ENCODE peak calls at places on chromosomes 7 and 10, in nine cellular contexts. O, U, S, C, K, W, T, X and J are unnamed samples.

GRCh38 chr7:143172354-143172753 is 10.9 kb upstream of the TAS2R39 start:
- DNase-seq in O (no peak), U (peak), S (peak), C (no peak), K (peak), W (no peak), T (no peak), X (no peak), J (peak)

GRCh38 chr7:91083855-91084644 is 180.2 kb upstream of the FZD1 start:
- DNase-seq in O (peak), U (no peak), S (peak), C (no peak), K (no peak), W (no peak), T (no peak), X (no peak), J (peak)

GRCh38 chr10:131168238-131168875 is 143.2 kb downstream of the TCERG1L start:
- DNase-seq in O (no peak), U (peak), S (peak), C (no peak), K (peak), W (no peak), T (no peak), X (no peak), J (no peak)

GRCh38 chr10:68559872-68560200 is 301 bp upstream of the TET1 start:
- DNase-seq in O (no peak), U (peak), S (no peak), C (no peak), K (no peak), W (no peak), T (no peak), X (no peak), J (no peak)

GRCh38 chr10:1942478-1942877 is 205.2 kb upstream of the ADARB2 start:
- DNase-seq in O (no peak), U (no peak), S (no peak), C (no peak), K (no peak), W (no peak), T (no peak), X (peak), J (no peak)

GRCh38 chr7:151233804-151234203 is 1.5 kb downstream of the CHPF2 start:
- DNase-seq in O (peak), U (peak), S (no peak), C (peak), K (no peak), W (no peak), T (no peak), X (no peak), J (no peak)

GRCh38 chr7:90763108-90763507 is 167.0 kb downstream of the CDK14 start:
- DNase-seq in O (no peak), U (no peak), S (no peak), C (no peak), K (no peak), W (no peak), T (no peak), X (no peak), J (no peak)

GRCh38 chr7:11212080-11212711 is 238.5 kb downstream of the PHF14 start:
- DNase-seq in O (peak), U (peak), S (peak), C (no peak), K (no peak), W (peak), T (peak), X (peak), J (peak)

GRCh38 chr10:59255463-59255862 is 79.0 kb downstream of the PHYHIPL start:
- DNase-seq in O (no peak), U (no peak), S (no peak), C (no peak), K (no peak), W (no peak), T (no peak), X (no peak), J (no peak)

GRCh38 chr7:44761207-44762161 is 12.8 kb downstream of the ZMIZ2 start:
- DNase-seq in O (peak), U (peak), S (peak), C (no peak), K (peak), W (peak), T (no peak), X (no peak), J (peak)

GRCh38 chr10:88660593-88660884 is 3.7 kb upstream of the LIPF start:
- DNase-seq in O (no peak), U (no peak), S (no peak), C (no peak), K (no peak), W (no peak), T (no peak), X (no peak), J (no peak)

GRCh38 chr10:88661577-88661976 is 2.7 kb upstream of the LIPF start:
- DNase-seq in O (no peak), U (no peak), S (no peak), C (no peak), K (no peak), W (no peak), T (no peak), X (no peak), J (no peak)

GRCh38 chr10:88659725-88660592 is 4.3 kb upstream of the LIPF start:
- DNase-seq in O (no peak), U (no peak), S (no peak), C (no peak), K (no peak), W (no peak), T (no peak), X (no peak), J (no peak)

GRCh38 chr10:88661018-88661417 is 3.2 kb upstream of the LIPF start:
- DNase-seq in O (no peak), U (no peak), S (no peak), C (no peak), K (no peak), W (no peak), T (no peak), X (no peak), J (no peak)

DNA sequence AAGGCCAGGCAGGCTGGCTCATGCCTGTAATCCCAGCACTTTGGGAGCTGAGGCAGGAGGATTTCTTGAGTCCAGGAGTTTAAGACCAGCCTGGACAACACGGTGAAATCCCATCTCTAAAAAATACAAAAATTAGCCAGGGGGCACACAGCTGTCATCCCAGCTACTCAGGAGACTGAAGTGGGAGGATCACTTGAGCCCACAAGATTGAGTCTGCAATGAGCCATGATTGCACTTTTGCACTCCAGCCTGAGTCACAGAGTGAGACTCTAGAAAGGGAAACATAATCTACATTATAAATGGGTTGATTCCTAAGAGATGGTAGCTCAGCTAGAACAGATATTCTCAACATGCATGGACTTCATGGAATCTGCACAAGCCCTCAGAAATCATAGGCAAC is 6.3 kb upstream of the LIPF start:
- DNase-seq in O (no peak), U (no peak), S (no peak), C (no peak), K (no peak), W (no peak), T (no peak), X (no peak), J (no peak)
- TF ChIP-seq EP300 in O (no peak), U (no peak), S (no peak), C (no peak), K (no peak), W (no peak), T (no peak), X (no peak), J (no peak)

DNA sequence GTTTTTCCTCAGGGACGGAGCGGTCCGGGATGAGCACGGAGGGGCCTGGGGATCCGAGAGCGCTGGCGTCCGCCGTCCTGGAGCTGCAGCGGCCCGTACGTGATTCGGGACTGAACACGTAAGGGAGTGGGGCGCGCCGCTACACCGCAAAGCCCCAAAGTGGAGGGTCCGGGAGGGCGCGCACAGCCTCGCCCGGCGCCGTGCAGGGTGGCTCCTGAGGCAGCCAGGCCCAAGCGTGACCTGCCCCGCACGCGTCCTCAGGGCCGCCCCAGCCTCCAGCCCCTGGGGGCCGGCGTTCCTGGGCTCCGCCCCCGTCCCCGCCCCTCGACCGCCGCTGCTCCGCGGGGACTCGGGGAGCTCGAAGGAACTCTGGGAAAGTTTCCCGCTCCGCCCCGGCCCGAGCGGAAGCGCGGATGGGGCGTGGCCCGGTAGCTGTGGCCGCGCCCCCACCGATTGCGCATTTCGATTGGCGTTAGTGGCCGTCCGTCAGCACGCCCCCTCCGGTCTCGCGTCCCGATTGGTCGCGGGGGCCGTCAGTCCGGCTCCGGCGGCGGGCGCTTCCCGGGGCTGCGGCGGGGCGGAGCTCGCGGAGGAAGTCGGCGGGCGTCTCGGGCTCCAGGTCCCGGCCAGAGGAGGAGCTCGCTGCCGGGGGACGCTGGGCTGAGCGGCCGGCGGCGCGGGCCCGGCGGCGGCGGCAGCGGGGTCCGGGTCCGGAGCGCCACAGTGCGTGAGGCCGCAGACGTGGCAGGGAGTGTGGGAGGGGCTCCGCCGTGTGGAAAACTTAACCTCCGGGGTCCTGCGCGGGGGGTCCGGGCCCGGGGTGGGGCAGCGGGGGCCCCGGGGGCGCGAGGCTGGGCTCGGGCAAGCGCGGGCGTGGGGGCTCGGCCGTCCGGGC is at the start of the genes ANKRD16 and FBH1:
- DNase-seq in O (peak), U (peak), S (peak), C (peak), K (peak), W (peak), T (peak), X (peak), J (peak)
- TF ChIP-seq POLR2AphosphoS5 in O (peak), U (peak), S (peak), C (no peak), K (peak), W (peak), T (peak), X (peak), J (peak)

DNA sequence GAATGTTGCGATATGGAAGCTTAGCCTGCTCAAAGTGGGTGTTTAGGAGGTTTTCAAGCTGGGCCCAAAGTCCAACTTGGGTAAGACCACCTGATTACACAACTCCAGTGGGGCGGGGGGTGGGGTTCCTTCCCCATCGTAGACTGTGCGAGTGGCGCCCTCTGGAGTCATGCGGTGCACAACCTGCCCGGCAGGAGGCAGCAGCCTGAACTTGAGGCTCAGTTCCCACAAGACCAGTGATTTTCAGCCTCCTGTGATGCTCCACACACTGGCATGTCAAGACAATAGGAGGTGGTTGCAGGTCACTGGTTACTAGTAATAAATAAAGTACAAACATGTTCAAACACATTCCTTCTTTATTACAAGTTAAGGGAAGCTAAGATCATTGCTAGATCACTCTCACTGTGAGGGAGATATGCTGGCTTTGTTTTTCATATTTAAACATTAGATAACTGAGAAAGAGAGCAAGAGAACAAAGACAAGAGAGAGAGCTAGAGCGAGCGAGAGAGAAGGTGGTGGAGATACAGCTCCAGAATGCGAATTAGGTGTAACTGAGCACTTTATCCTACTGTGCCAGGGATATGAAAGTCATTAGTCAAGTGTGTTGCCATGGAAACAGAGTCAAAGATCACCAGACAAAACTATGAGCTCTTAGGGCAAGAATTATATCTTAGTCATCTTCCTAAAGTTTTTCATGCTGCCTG is 97.4 kb upstream of the BMPER start:
- DNase-seq in O (peak), U (no peak), S (no peak), C (no peak), K (peak), W (peak), T (peak), X (no peak), J (peak)
- TF ChIP-seq CTCF in O (peak), U (no peak), S (no peak), C (peak), K (no peak), W (peak), T (peak), X (peak), J (peak)

GRCh38 chr10:27611861-27612450 is 107.9 kb downstream of the RAB18 start:
- DNase-seq in O (no peak), U (no peak), S (no peak), C (no peak), K (no peak), W (no peak), T (no peak), X (no peak), J (no peak)
- TF ChIP-seq EP300 in O (no peak), U (no peak), S (no peak), C (no peak), K (no peak), W (no peak), T (no peak), X (no peak), J (no peak)

GRCh38 chr10:95289921-95290421 is 832 bp downstream of the PDLIM1 start:
- DNase-seq in O (no peak), U (no peak), S (no peak), C (no peak), K (no peak), W (no peak), T (no peak), X (no peak), J (no peak)
- TF ChIP-seq POLR2AphosphoS5 in O (no peak), U (no peak), S (no peak), C (no peak), K (no peak), W (no peak), T (no peak), X (no peak), J (no peak)

GRCh38 chr7:149838224-149838991 is at the start of gene ZNF862:
- DNase-seq in O (peak), U (peak), S (peak), C (peak), K (peak), W (peak), T (peak), X (peak), J (peak)
- TF ChIP-seq CTCF in O (peak), U (no peak), S (no peak), C (no peak), K (no peak), W (peak), T (peak), X (no peak), J (no peak)

GRCh38 chr10:75379234-75379724 is 22.3 kb downstream of the ZNF503 start:
- DNase-seq in O (no peak), U (no peak), S (no peak), C (no peak), K (no peak), W (no peak), T (no peak), X (no peak), J (no peak)
- TF ChIP-seq EP300 in O (peak), U (no peak), S (no peak), C (no peak), K (no peak), W (no peak), T (no peak), X (no peak), J (no peak)

GRCh38 chr7:108308913-108309312 is 147.3 kb downstream of the NRCAM start:
- DNase-seq in O (no peak), U (no peak), S (no peak), C (no peak), K (no peak), W (no peak), T (no peak), X (no peak), J (no peak)
- TF ChIP-seq POLR2AphosphoS5 in O (no peak), U (no peak), S (peak), C (no peak), K (peak), W (no peak), T (no peak), X (no peak), J (no peak)

GRCh38 chr7:2170576-2171521 is 61.9 kb downstream of the MAD1L1 start:
- DNase-seq in O (peak), U (no peak), S (no peak), C (no peak), K (no peak), W (peak), T (peak), X (no peak), J (no peak)
- TF ChIP-seq CTCF in O (no peak), U (no peak), S (no peak), C (no peak), K (no peak), W (peak), T (no peak), X (no peak), J (no peak)

GRCh38 chr10:97789770-97790397 is 18.1 kb upstream of the SFRP5 start:
- DNase-seq in O (no peak), U (no peak), S (no peak), C (no peak), K (no peak), W (no peak), T (no peak), X (no peak), J (no peak)

GRCh38 chr10:97795886-97796285 is 24.1 kb upstream of the SFRP5 start:
- DNase-seq in O (no peak), U (no peak), S (no peak), C (no peak), K (no peak), W (no peak), T (no peak), X (no peak), J (no peak)

GRCh38 chr10:97796651-97797050 is 24.9 kb upstream of the SFRP5 start:
- DNase-seq in O (no peak), U (no peak), S (no peak), C (no peak), K (no peak), W (no peak), T (no peak), X (no peak), J (no peak)

GRCh38 chr10:97788552-97789442 is 17.0 kb upstream of the SFRP5 start:
- DNase-seq in O (peak), U (no peak), S (peak), C (no peak), K (no peak), W (peak), T (peak), X (no peak), J (peak)

GRCh38 chr10:97792058-97792721 is 20.4 kb upstream of the SFRP5 start:
- DNase-seq in O (peak), U (peak), S (peak), C (peak), K (no peak), W (peak), T (peak), X (no peak), J (peak)
- TF ChIP-seq EP300 in O (no peak), U (no peak), S (no peak), C (no peak), K (no peak), W (no peak), T (no peak), X (no peak), J (no peak)